ENCODE peak calls at places on chromosomes 1 and 21, in five cellular contexts. One of them, this sample, is unnamed.

GRCh38 chr21:37463083-37463780 is 96.7 kb downstream of the DYRK1A start:
- DNase-seq in nucleus accumbens: no peak
- DNase-seq in NAMALWA: peak; percentile 62
- DNase-seq in astrocyte of the hippocampus: peak; percentile 69
- DNase-seq in EH: peak; percentile 70
- DNase-seq in this sample: peak; percentile 46

GRCh38 chr1:42419449-42419848 is 36.4 kb downstream of the ZMYND12 start:
- DNase-seq in nucleus accumbens: no peak
- DNase-seq in NAMALWA: no peak
- DNase-seq in astrocyte of the hippocampus: peak; percentile 51
- DNase-seq in EH: no peak
- DNase-seq in this sample: no peak

GRCh38 chr1:246755419-246755818 is 31.2 kb downstream of the SCCPDH start:
- DNase-seq in nucleus accumbens: no peak
- DNase-seq in NAMALWA: no peak
- DNase-seq in astrocyte of the hippocampus: no peak
- DNase-seq in EH: no peak
- DNase-seq in this sample: no peak

GRCh38 chr1:48051466-48052126 is 54.4 kb upstream of the TRABD2B start:
- DNase-seq in nucleus accumbens: no peak
- DNase-seq in NAMALWA: no peak
- DNase-seq in astrocyte of the hippocampus: peak; percentile 7
- DNase-seq in EH: no peak
- DNase-seq in this sample: no peak

GRCh38 chr1:15246960-15247614 is at the start of gene FHAD1:
- DNase-seq in nucleus accumbens: peak; percentile 40
- DNase-seq in NAMALWA: no peak
- DNase-seq in astrocyte of the hippocampus: peak; percentile 92
- DNase-seq in EH: peak; percentile 40
- DNase-seq in this sample: peak; percentile 68

GRCh38 chr21:31977816-31978215 is 105.0 kb downstream of the HUNK start:
- DNase-seq in nucleus accumbens: no peak
- DNase-seq in NAMALWA: no peak
- DNase-seq in astrocyte of the hippocampus: no peak
- DNase-seq in EH: no peak
- DNase-seq in this sample: no peak

GRCh38 chr1:219177363-219177762 is 3.7 kb downstream of the LYPLAL1 start:
- DNase-seq in nucleus accumbens: no peak
- DNase-seq in NAMALWA: no peak
- DNase-seq in astrocyte of the hippocampus: no peak
- DNase-seq in EH: no peak
- DNase-seq in this sample: no peak

GRCh38 chr1:116697892-116698595 is 30.5 kb upstream of the IGSF3 start:
- DNase-seq in nucleus accumbens: no peak
- DNase-seq in NAMALWA: no peak
- DNase-seq in astrocyte of the hippocampus: no peak
- DNase-seq in EH: no peak
- DNase-seq in this sample: peak; percentile 68

GRCh38 chr1:170494369-170494768 is 37.6 kb upstream of the GORAB start:
- DNase-seq in nucleus accumbens: no peak
- DNase-seq in NAMALWA: no peak
- DNase-seq in astrocyte of the hippocampus: peak; percentile 68
- DNase-seq in EH: peak; percentile 58
- DNase-seq in this sample: peak; percentile 68

GRCh38 chr21:34298797-34299539 is 64.8 kb upstream of the KCNE2 start:
- DNase-seq in nucleus accumbens: no peak
- DNase-seq in NAMALWA: no peak
- DNase-seq in astrocyte of the hippocampus: no peak
- DNase-seq in EH: no peak
- DNase-seq in this sample: no peak

GRCh38 chr1:218369688-218370511 is 24.8 kb downstream of the TGFB2 start:
- DNase-seq in nucleus accumbens: no peak
- DNase-seq in NAMALWA: no peak
- DNase-seq in astrocyte of the hippocampus: peak; percentile 63
- DNase-seq in EH: peak; percentile 73
- DNase-seq in this sample: peak; percentile 89

GRCh38 chr1:212752256-212752933 is 39.2 kb downstream of the NSL1 start:
- DNase-seq in nucleus accumbens: no peak
- DNase-seq in NAMALWA: no peak
- DNase-seq in astrocyte of the hippocampus: no peak
- DNase-seq in EH: peak; percentile 56
- DNase-seq in this sample: peak; percentile 28